ENCODE peak calls at places on chromosome 9, in five cellular contexts. E is HepG2, Q is SK-N-SH, J is K562, Z is H1. I is an unnamed sample.

GRCh38 chr9:129225201-129225778 is 47.2 kb upstream of the IER5L start:
- DNase-seq in Z (no peak), J (no peak), Q (no peak), E (no peak), I (no peak)

GRCh38 chr9:75083188-75083976 is 4.6 kb downstream of the NMRK1 start:
- DNase-seq in Q (no peak), J (peak), E (peak), Z (no peak), I (no peak)

GRCh38 chr9:70861797-70862196 is 259.6 kb downstream of the TRPM3 start:
- DNase-seq in E (no peak), Z (no peak), Q (no peak), J (no peak), I (no peak)

GRCh38 chr9:35629597-35629996 is 11.4 kb upstream of the CD72 start:
- DNase-seq in Z (no peak), Q (no peak), J (no peak), E (no peak), I (no peak)

GRCh38 chr9:127968046-127968445 is 12.7 kb downstream of the EEIG1 start:
- DNase-seq in Q (no peak), J (no peak), E (no peak), Z (no peak), I (no peak)

GRCh38 chr9:27990524-27990923 is 417.2 kb upstream of the C9orf72 start:
- DNase-seq in E (no peak), Z (no peak), J (no peak), Q (no peak), I (peak)

GRCh38 chr9:126162611-126163381 is 163.8 kb upstream of the MVB12B start:
- DNase-seq in J (no peak), E (no peak), Q (no peak), Z (no peak), I (no peak)

GRCh38 chr9:126623314-126623666 is 9.6 kb downstream of the LMX1B start:
- DNase-seq in J (no peak), Z (no peak), E (no peak), Q (no peak), I (no peak)

GRCh38 chr9:19030899-19031298 is 2.1 kb downstream of the SAXO1 start:
- DNase-seq in E (no peak), Q (no peak), Z (no peak), J (no peak), I (no peak)

GRCh38 chr9:121855476-121855875 is 204.0 kb downstream of the DAB2IP start:
- DNase-seq in Q (no peak), E (no peak), J (no peak), Z (no peak), I (no peak)

GRCh38 chr9:88775037-88775471 is 216.2 kb upstream of the S1PR3 start:
- DNase-seq in Q (no peak), J (peak), E (no peak), Z (no peak), I (no peak)

GRCh38 chr9:126915281-126915816 is 767 bp downstream of the RALGPS1 start:
- DNase-seq in Z (no peak), J (no peak), Q (no peak), E (no peak), I (no peak)

GRCh38 chr9:111937781-111938426 is 41.3 kb downstream of the UGCG start:
- DNase-seq in Z (no peak), Q (no peak), J (no peak), E (no peak), I (peak)

GRCh38 chr9:131640438-131641181 is 95.3 kb downstream of the PRRT1B start:
- DNase-seq in J (no peak), Z (no peak), E (no peak), Q (no peak), I (no peak)

GRCh38 chr9:132760057-132760456 is 89.8 kb downstream of the GTF3C4 start:
- DNase-seq in Q (no peak), J (no peak), Z (no peak), E (no peak), I (no peak)

GRCh38 chr9:109934499-109935214 is 154.7 kb downstream of the PALM2AKAP2 start:
- DNase-seq in J (no peak), Q (no peak), E (no peak), Z (no peak), I (no peak)

GRCh38 chr9:115306860-115307259 is 188.9 kb upstream of the TNC start:
- DNase-seq in J (no peak), Z (no peak), E (no peak), Q (no peak), I (no peak)

GRCh38 chr9:110258671-110259070 is 2.4 kb upstream of the TXN start:
- DNase-seq in Q (no peak), E (no peak), J (no peak), Z (no peak), I (peak)

GRCh38 chr9:98142925-98143481 is 24.0 kb upstream of the TRIM14 start:
- DNase-seq in Q (no peak), J (no peak), Z (no peak), E (no peak), I (no peak)

GRCh38 chr9:127930298-127931091 is at the start of gene PIP5KL1:
- DNase-seq in Z (peak), J (peak), Q (peak), E (peak), I (no peak)

GRCh38 chr9:87063246-87063645 is 115.9 kb upstream of the GAS1 start:
- DNase-seq in Z (no peak), J (no peak), Q (no peak), E (no peak), I (no peak)

GRCh38 chr9:99031319-99031718 is 73.6 kb upstream of the TGFBR1 start:
- DNase-seq in Z (no peak), E (no peak), J (peak), Q (no peak), I (no peak)

GRCh38 chr9:89664896-89665329 is 60.1 kb downstream of the GADD45G start:
- DNase-seq in J (no peak), Z (no peak), Q (no peak), E (no peak), I (no peak)

GRCh38 chr9:86723351-86723750 is 224.0 kb downstream of the GAS1 start:
- DNase-seq in Q (no peak), E (no peak), Z (no peak), J (no peak), I (no peak)

GRCh38 chr9:132192728-132193127 is 30.9 kb downstream of the NTNG2 start:
- DNase-seq in J (no peak), Q (no peak), E (no peak), Z (no peak), I (no peak)

GRCh38 chr9:22216730-22217160 is 207.6 kb upstream of the CDKN2B start:
- DNase-seq in J (no peak), E (peak), Z (no peak), Q (no peak), I (no peak)

GRCh38 chr9:71671289-71671688 is 97.0 kb downstream of the CEMIP2 start:
- DNase-seq in Z (no peak), Q (no peak), J (no peak), E (no peak), I (no peak)

GRCh38 chr9:126248680-126249079 is 77.9 kb upstream of the MVB12B start:
- DNase-seq in Z (no peak), Q (no peak), E (no peak), J (no peak), I (no peak)

GRCh38 chr9:121858788-121859187 is 207.4 kb downstream of the DAB2IP start:
- DNase-seq in Q (no peak), E (no peak), J (no peak), Z (no peak), I (no peak)

GRCh38 chr9:128213746-128214497 is 10.7 kb downstream of the DNM1 start:
- DNase-seq in J (no peak), Q (no peak), E (no peak), Z (no peak), I (no peak)

GRCh38 chr9:93003552-93004407 is 54.7 kb upstream of the SUSD3 start:
- DNase-seq in J (peak), E (peak), Z (no peak), Q (peak), I (peak)

GRCh38 chr9:87830446-87830845 is 52.2 kb upstream of the SPATA31E1 start:
- DNase-seq in J (no peak), Q (no peak), Z (no peak), E (no peak), I (no peak)

GRCh38 chr9:91037511-91038482 is 236.2 kb downstream of the SYK start:
- DNase-seq in E (peak), Q (peak), J (no peak), Z (no peak), I (no peak)

GRCh38 chr9:122661416-122661815 is at the start of gene OR1L1:
- DNase-seq in Z (no peak), J (no peak), Q (no peak), E (no peak), I (no peak)

GRCh38 chr9:118786877-118787276 is 582.4 kb downstream of the BRINP1 start:
- DNase-seq in E (no peak), J (no peak), Z (no peak), Q (peak), I (no peak)

GRCh38 chr9:118785456-118785855 is 583.8 kb downstream of the BRINP1 start:
- DNase-seq in Z (no peak), J (no peak), E (no peak), Q (no peak), I (no peak)

GRCh38 chr9:118782790-118783463 is 586.3 kb downstream of the BRINP1 start:
- DNase-seq in Q (peak), E (no peak), J (no peak), Z (no peak), I (no peak)
- TF ChIP-seq JUND in Q (no peak), E (no peak), J (no peak), Z (no peak), I (no peak)

DNA sequence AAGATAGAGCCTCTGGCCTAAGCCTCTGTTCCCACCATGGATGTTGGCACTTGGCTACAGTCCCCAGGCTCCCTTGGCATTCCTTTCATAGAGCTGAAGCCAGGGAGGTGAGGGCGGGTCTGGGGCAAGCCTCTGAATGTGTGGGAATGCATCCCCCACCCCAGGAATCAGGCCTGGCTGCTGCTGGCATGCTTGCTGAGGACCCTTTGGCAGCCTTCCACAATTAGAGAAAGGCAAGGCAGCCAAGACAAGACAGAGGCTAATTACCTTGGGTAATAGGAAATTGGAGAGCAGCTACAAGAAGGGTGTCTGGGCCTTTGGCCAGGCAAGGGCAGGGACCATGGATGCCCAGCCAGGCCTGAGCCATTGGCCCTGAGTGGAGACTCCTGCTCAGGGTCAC is 204.4 kb upstream of the TRIM32 start:
- DNase-seq in E (no peak), J (no peak), Q (no peak), Z (no peak), I (no peak)
- TF ChIP-seq TAF1 in E (no peak), J (no peak), Q (no peak), Z (no peak), I (no peak)

DNA sequence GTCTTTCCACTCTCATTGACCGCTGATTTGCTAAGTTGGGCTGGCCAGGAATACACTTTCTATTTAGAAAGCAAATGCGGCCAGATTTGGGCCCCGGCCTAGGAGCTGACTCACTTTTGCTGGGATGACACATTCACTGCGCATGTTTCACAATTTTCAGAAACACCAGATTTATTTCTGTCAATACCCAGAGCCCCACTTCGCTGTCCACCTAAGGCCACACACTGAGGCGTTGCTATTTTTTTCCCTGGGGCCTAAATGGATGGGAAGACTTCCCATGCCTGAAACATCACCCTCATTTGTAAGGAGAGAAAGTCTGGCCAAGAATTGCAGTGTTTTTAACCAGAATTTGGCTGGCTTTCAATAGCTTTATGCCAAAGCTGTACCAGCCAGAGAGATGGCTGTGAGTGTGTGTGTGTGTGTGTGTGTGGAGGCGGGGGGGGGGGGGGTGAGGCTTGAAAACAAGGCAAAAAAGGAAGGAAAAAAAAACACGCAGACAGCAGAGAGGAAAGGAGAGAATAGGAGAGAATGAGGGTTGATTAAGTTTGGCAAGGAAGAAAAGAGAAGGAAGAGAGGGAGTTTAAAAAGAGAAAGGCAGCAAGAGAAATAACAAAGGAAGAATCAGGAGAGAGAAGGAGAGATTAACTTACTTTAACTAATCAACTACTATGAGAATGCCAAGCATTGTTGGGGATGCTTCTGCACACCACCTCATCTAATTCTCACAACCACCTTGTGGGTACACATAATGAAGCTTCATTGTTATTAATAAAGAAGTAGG is 261.4 kb upstream of the KLF4 start:
- DNase-seq in J (no peak), Q (no peak), Z (no peak), E (peak), I (no peak)
- TF ChIP-seq JUND in J (no peak), Q (peak), Z (no peak), E (no peak), I (no peak)

GRCh38 chr9:82466616-82467251 is 478.2 kb downstream of the SPATA31D1 start:
- DNase-seq in E (peak), Z (peak), Q (no peak), J (no peak), I (no peak)
- TF ChIP-seq TAF1 in E (no peak), Z (no peak), Q (no peak), J (no peak), I (no peak)

GRCh38 chr9:354453-354852 is 139.8 kb downstream of the DOCK8 start:
- DNase-seq in Q (no peak), Z (no peak), E (no peak), J (no peak), I (no peak)

GRCh38 chr9:350354-350753 is 135.7 kb downstream of the DOCK8 start:
- DNase-seq in E (no peak), Z (no peak), Q (no peak), J (no peak), I (no peak)

GRCh38 chr9:357560-357959 is 142.9 kb downstream of the DOCK8 start:
- DNase-seq in Q (no peak), J (peak), E (no peak), Z (no peak), I (no peak)

GRCh38 chr9:351916-352315 is 137.3 kb downstream of the DOCK8 start:
- DNase-seq in Z (no peak), E (no peak), J (no peak), Q (no peak), I (no peak)

DNA sequence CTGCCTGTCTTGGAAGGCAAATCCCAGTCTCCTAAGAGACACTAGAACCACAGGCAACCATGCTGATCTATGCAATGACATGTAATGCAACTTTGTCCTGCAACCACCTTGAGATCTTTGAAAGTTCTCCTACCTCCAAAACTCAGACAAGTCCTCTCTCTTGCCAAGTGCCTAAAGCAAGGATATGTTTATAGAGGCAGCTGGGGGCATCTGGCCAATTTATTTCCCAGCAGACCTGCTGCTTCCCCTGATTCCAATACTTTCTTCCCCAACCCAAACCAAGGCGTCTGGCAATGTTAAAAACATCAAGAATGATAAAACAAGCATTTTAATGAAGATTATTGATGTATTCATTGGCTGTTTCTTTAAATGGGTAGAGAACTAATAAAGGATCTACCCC is 138.4 kb downstream of the DOCK8 start:
- DNase-seq in E (no peak), Z (no peak), Q (no peak), J (no peak), I (no peak)
- TF ChIP-seq JUND in E (no peak), Z (no peak), Q (no peak), J (no peak), I (no peak)

GRCh38 chr9:20315672-20316071 is 306.6 kb downstream of the MLLT3 start:
- DNase-seq in E (no peak), Q (no peak), J (no peak), Z (no peak), I (no peak)
- TF ChIP-seq TAF1 in E (no peak), Q (peak), J (no peak), Z (no peak), I (no peak)

DNA sequence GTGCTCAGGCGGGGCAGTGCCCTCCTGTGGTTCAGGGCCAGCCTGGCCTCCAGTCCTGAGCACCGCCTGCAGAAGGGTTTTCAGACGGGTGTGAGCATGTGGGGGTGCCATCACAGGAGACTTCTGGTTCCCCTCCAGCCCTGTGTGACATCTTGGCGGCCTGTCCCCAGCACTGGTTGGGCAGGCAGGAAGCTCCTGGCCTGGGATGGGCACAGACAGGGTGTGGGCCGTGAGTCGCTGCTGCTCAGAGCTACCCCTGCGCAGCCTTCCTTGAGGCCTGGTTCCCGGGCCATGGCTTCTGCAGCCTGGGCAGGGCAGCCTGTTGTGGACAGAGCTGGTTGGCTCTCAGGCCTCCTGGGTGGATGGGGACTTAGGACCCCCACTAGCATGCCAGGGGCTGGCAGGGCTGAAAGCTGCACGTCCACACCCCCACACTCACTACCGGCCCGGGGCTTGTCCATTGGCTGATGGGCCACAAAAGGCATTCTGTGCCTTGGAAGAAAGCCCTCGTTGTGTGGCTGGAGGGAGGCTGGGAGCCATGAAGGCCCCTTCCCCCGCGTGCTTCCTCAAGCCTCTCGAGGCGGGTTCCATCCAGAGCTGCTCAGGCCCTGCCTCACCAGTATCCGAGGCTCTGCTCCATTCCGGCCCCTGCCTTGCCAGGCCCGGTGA is 58.7 kb downstream of the RXRA start:
- DNase-seq in J (no peak), Q (no peak), E (no peak), Z (no peak), I (no peak)
- TF ChIP-seq JUND in J (no peak), Q (no peak), E (no peak), Z (no peak), I (no peak)

GRCh38 chr9:130498918-130499698 is 54.3 kb downstream of the ASS1 start:
- DNase-seq in J (no peak), E (peak), Z (no peak), Q (peak), I (no peak)

GRCh38 chr9:130498298-130498917 is 53.6 kb downstream of the ASS1 start:
- DNase-seq in Z (no peak), J (peak), E (peak), Q (no peak), I (no peak)

GRCh38 chr9:130500340-130500771 is 55.6 kb downstream of the ASS1 start:
- DNase-seq in J (no peak), Z (no peak), E (no peak), Q (peak), I (no peak)

GRCh38 chr9:130501645-130502044 is 56.9 kb downstream of the ASS1 start:
- DNase-seq in E (no peak), Q (peak), J (peak), Z (no peak), I (no peak)

GRCh38 chr9:130499804-130500263 is 55.1 kb downstream of the ASS1 start:
- DNase-seq in E (peak), Z (no peak), Q (peak), J (no peak), I (no peak)
- TF ChIP-seq TAF1 in E (no peak), Z (no peak), Q (no peak), J (no peak), I (no peak)